ENCODE peak calls at places on chromosomes 4 and X, in seven cellular contexts. One of them, this sample, is unnamed.

GRCh38 chr4:9765091-9765490 is 16.3 kb upstream of the DRD5 start:
- DNase-seq in HCT116: peak; percentile 31
- DNase-seq in SK-N-SH: peak; percentile 23
- DNase-seq in HepG2: peak; percentile 15
- DNase-seq in GM12878: no peak
- DNase-seq in K562: peak; percentile 9
- DNase-seq in H1: no peak
- DNase-seq in this sample: peak; percentile 37

GRCh38 chr4:136392576-136392975 is 1139.7 kb downstream of the PCDH18 start:
- DNase-seq in HCT116: no peak
- DNase-seq in SK-N-SH: no peak
- DNase-seq in HepG2: no peak
- DNase-seq in GM12878: no peak
- DNase-seq in K562: no peak
- DNase-seq in H1: no peak
- DNase-seq in this sample: no peak

GRCh38 chr4:173934201-173934600 is 349.3 kb downstream of the FBXO8 start:
- DNase-seq in HCT116: no peak
- DNase-seq in SK-N-SH: no peak
- DNase-seq in HepG2: no peak
- DNase-seq in GM12878: no peak
- DNase-seq in K562: no peak
- DNase-seq in H1: no peak
- DNase-seq in this sample: no peak

GRCh38 chr4:142311916-142312315 is 534.2 kb downstream of the INPP4B start:
- DNase-seq in HCT116: no peak
- DNase-seq in SK-N-SH: no peak
- DNase-seq in HepG2: no peak
- DNase-seq in GM12878: no peak
- DNase-seq in K562: no peak
- DNase-seq in H1: no peak
- DNase-seq in this sample: no peak

GRCh38 chr4:82076359-82076758 is 297.4 kb downstream of the HNRNPD start:
- DNase-seq in HCT116: no peak
- DNase-seq in SK-N-SH: no peak
- DNase-seq in HepG2: no peak
- DNase-seq in GM12878: no peak
- DNase-seq in K562: no peak
- DNase-seq in H1: no peak
- DNase-seq in this sample: no peak

GRCh38 chr4:95544433-95545103 is 4.2 kb downstream of the UNC5C start:
- DNase-seq in HCT116: no peak
- DNase-seq in SK-N-SH: no peak
- DNase-seq in HepG2: no peak
- DNase-seq in GM12878: no peak
- DNase-seq in K562: no peak
- DNase-seq in H1: no peak
- DNase-seq in this sample: peak; percentile 5

GRCh38 chrX:40174594-40175415 is 77.0 kb upstream of the BCOR start:
- DNase-seq in HCT116: no peak
- DNase-seq in SK-N-SH: peak; percentile 70
- DNase-seq in HepG2: peak; percentile 22
- DNase-seq in GM12878: no peak
- DNase-seq in K562: peak; percentile 44
- DNase-seq in H1: no peak
- DNase-seq in this sample: no peak

GRCh38 chr4:169417629-169418282 is 147.0 kb upstream of the SH3RF1 start:
- DNase-seq in HCT116: no peak
- DNase-seq in SK-N-SH: no peak
- DNase-seq in HepG2: peak; percentile 27
- DNase-seq in GM12878: no peak
- DNase-seq in K562: no peak
- DNase-seq in H1: no peak
- DNase-seq in this sample: no peak

GRCh38 chr4:121338506-121338905 is 42.3 kb downstream of the QRFPR start:
- DNase-seq in HCT116: no peak
- DNase-seq in SK-N-SH: no peak
- DNase-seq in HepG2: no peak
- DNase-seq in GM12878: no peak
- DNase-seq in K562: no peak
- DNase-seq in H1: no peak
- DNase-seq in this sample: no peak

GRCh38 chr4:113292371-113293042 is 243.1 kb downstream of the ANK2 start:
- DNase-seq in HCT116: no peak
- DNase-seq in SK-N-SH: no peak
- DNase-seq in HepG2: no peak
- DNase-seq in GM12878: no peak
- DNase-seq in K562: no peak
- DNase-seq in H1: peak; percentile 84
- DNase-seq in this sample: no peak

GRCh38 chrX:39764441-39764914 is 333.3 kb downstream of the BCOR start:
- DNase-seq in HCT116: no peak
- DNase-seq in SK-N-SH: no peak
- DNase-seq in HepG2: no peak
- DNase-seq in GM12878: no peak
- DNase-seq in K562: no peak
- DNase-seq in H1: no peak
- DNase-seq in this sample: no peak

GRCh38 chrX:15598031-15598430 is 2.7 kb downstream of the ACE2 start:
- DNase-seq in HCT116: no peak
- DNase-seq in SK-N-SH: no peak
- DNase-seq in HepG2: no peak
- DNase-seq in GM12878: no peak
- DNase-seq in K562: no peak
- DNase-seq in H1: no peak
- DNase-seq in this sample: no peak

GRCh38 chrX:108397627-108398392 is 40.4 kb downstream of the COL4A6 start:
- DNase-seq in HCT116: no peak
- DNase-seq in SK-N-SH: no peak
- DNase-seq in HepG2: no peak
- DNase-seq in GM12878: no peak
- DNase-seq in K562: no peak
- DNase-seq in H1: no peak
- DNase-seq in this sample: no peak

GRCh38 chr4:154465085-154465484 is 26.5 kb downstream of the DCHS2 start:
- DNase-seq in HCT116: no peak
- DNase-seq in SK-N-SH: no peak
- DNase-seq in HepG2: no peak
- DNase-seq in GM12878: no peak
- DNase-seq in K562: peak; percentile 69
- DNase-seq in H1: no peak
- DNase-seq in this sample: no peak

GRCh38 chr4:6379787-6380745 is 92.3 kb downstream of the PPP2R2C start:
- DNase-seq in HCT116: no peak
- DNase-seq in SK-N-SH: no peak
- DNase-seq in HepG2: no peak
- DNase-seq in GM12878: no peak
- DNase-seq in K562: no peak
- DNase-seq in H1: no peak
- DNase-seq in this sample: no peak

GRCh38 chr4:10565166-10565780 is 108.0 kb upstream of the ZNF518B start:
- DNase-seq in HCT116: no peak
- DNase-seq in SK-N-SH: no peak
- DNase-seq in HepG2: no peak
- DNase-seq in GM12878: no peak
- DNase-seq in K562: no peak
- DNase-seq in H1: no peak
- DNase-seq in this sample: no peak

GRCh38 chr4:154329268-154329858 is 162.2 kb downstream of the DCHS2 start:
- DNase-seq in HCT116: no peak
- DNase-seq in SK-N-SH: no peak
- DNase-seq in HepG2: peak; percentile 3
- DNase-seq in GM12878: no peak
- DNase-seq in K562: peak; percentile 53
- DNase-seq in H1: no peak
- DNase-seq in this sample: no peak

GRCh38 chr4:41320278-41320677 is 63.5 kb downstream of the UCHL1 start:
- DNase-seq in HCT116: no peak
- DNase-seq in SK-N-SH: no peak
- DNase-seq in HepG2: no peak
- DNase-seq in GM12878: no peak
- DNase-seq in K562: no peak
- DNase-seq in H1: no peak
- DNase-seq in this sample: no peak

GRCh38 chr4:6916069-6916586 is 6.5 kb downstream of the TBC1D14 start:
- DNase-seq in HCT116: no peak
- DNase-seq in SK-N-SH: no peak
- DNase-seq in HepG2: no peak
- DNase-seq in GM12878: no peak
- DNase-seq in K562: no peak
- DNase-seq in H1: no peak
- DNase-seq in this sample: no peak

GRCh38 chr4:133152330-133152791 is 3.3 kb downstream of the PCDH10 start:
- DNase-seq in HCT116: no peak
- DNase-seq in SK-N-SH: no peak
- DNase-seq in HepG2: no peak
- DNase-seq in GM12878: no peak
- DNase-seq in K562: no peak
- DNase-seq in H1: no peak
- DNase-seq in this sample: no peak

GRCh38 chr4:83772680-83773079 is 236.8 kb downstream of the GPAT3 start:
- DNase-seq in HCT116: no peak
- DNase-seq in SK-N-SH: no peak
- DNase-seq in HepG2: no peak
- DNase-seq in GM12878: no peak
- DNase-seq in K562: no peak
- DNase-seq in H1: no peak
- DNase-seq in this sample: no peak

GRCh38 chrX:136250191-136251041 is 784 bp downstream of the MAP7D3 start:
- DNase-seq in HCT116: no peak
- DNase-seq in SK-N-SH: no peak
- DNase-seq in HepG2: no peak
- DNase-seq in GM12878: no peak
- DNase-seq in K562: peak; percentile 27
- DNase-seq in H1: no peak
- DNase-seq in this sample: no peak

GRCh38 chrX:150765782-150766350 is 72.7 kb downstream of the MTMR1 start:
- DNase-seq in HCT116: no peak
- DNase-seq in SK-N-SH: no peak
- DNase-seq in HepG2: no peak
- DNase-seq in GM12878: no peak
- DNase-seq in K562: no peak
- DNase-seq in H1: no peak
- DNase-seq in this sample: no peak

GRCh38 chr4:149835280-149835679 is 19.6 kb upstream of the IQCM start:
- DNase-seq in HCT116: peak; percentile 32
- DNase-seq in SK-N-SH: no peak
- DNase-seq in HepG2: no peak
- DNase-seq in GM12878: no peak
- DNase-seq in K562: no peak
- DNase-seq in H1: no peak
- DNase-seq in this sample: no peak

GRCh38 chr4:173478136-173478860 is 51.7 kb downstream of the HAND2 start:
- DNase-seq in HCT116: no peak
- DNase-seq in SK-N-SH: no peak
- DNase-seq in HepG2: no peak
- DNase-seq in GM12878: no peak
- DNase-seq in K562: no peak
- DNase-seq in H1: no peak
- DNase-seq in this sample: no peak

GRCh38 chrX:11117751-11118150 is 6.6 kb downstream of the HCCS start:
- DNase-seq in HCT116: no peak
- DNase-seq in SK-N-SH: no peak
- DNase-seq in HepG2: no peak
- DNase-seq in GM12878: no peak
- DNase-seq in K562: peak; percentile 10
- DNase-seq in H1: no peak
- DNase-seq in this sample: no peak

GRCh38 chr4:2789351-2789750 is 3.5 kb upstream of the SH3BP2 start:
- DNase-seq in HCT116: no peak
- DNase-seq in SK-N-SH: no peak
- DNase-seq in HepG2: no peak
- DNase-seq in GM12878: no peak
- DNase-seq in K562: no peak
- DNase-seq in H1: no peak
- DNase-seq in this sample: no peak

GRCh38 chrX:66042307-66043077 is 2.6 kb upstream of the VSIG4 start:
- DNase-seq in HCT116: no peak
- DNase-seq in SK-N-SH: no peak
- DNase-seq in HepG2: no peak
- DNase-seq in GM12878: peak; percentile 48
- DNase-seq in K562: no peak
- DNase-seq in H1: no peak
- DNase-seq in this sample: no peak
- TF ChIP-seq JUND in HCT116: no peak
- TF ChIP-seq JUND in SK-N-SH: no peak
- TF ChIP-seq JUND in HepG2: no peak
- TF ChIP-seq JUND in GM12878: no peak
- TF ChIP-seq JUND in K562: no peak
- TF ChIP-seq JUND in H1: no peak
- TF ChIP-seq JUND in this sample: no peak

GRCh38 chr4:140238353-140239041 is 84.5 kb upstream of the MAML3 start:
- DNase-seq in HCT116: no peak
- DNase-seq in SK-N-SH: peak; percentile 82
- DNase-seq in HepG2: no peak
- DNase-seq in GM12878: no peak
- DNase-seq in K562: peak; percentile 12
- DNase-seq in H1: no peak
- DNase-seq in this sample: peak; percentile 17
- TF ChIP-seq JUND in HCT116: no peak
- TF ChIP-seq JUND in SK-N-SH: no peak
- TF ChIP-seq JUND in HepG2: no peak
- TF ChIP-seq JUND in GM12878: no peak
- TF ChIP-seq JUND in K562: no peak
- TF ChIP-seq JUND in H1: no peak
- TF ChIP-seq JUND in this sample: no peak

DNA sequence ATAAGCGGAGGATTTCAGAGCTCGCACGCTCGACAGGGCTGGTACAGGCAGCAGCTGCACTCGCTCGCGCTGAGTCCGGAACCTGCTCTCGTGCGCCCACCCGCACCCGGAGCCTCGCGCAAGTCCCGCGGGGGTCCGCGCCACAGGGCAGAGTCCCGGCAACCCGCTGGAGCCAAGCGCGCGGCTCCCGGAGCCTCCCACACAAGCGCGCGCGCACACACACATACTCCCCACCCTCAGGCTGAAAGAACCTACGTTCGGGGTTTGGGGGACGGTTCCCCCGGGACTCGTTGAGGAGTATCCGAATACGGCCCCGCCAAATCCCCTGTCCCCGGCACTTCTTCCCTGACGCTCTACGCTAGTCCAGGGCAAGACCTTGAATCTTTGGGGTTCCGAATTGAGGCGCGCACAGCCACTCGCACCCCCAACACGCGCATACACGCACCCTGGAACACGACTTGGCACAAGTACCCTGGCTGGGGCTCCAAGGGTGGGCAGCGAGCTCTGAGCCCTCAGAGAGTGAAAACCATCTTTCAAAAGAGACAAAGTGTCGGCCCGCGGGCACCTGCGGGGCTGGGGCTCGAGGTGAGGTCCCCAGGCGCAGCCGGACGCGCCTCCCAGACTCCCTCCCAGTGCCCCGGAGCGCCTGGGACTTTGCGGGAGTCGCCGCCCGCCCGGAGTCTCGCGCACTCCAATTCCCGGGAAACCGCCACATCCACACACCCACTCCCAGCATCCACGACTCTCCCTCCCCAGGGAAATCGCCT is 942 bp downstream of the ANOS1 start:
- DNase-seq in HCT116: no peak
- DNase-seq in SK-N-SH: peak; percentile 15
- DNase-seq in HepG2: no peak
- DNase-seq in GM12878: no peak
- DNase-seq in K562: no peak
- DNase-seq in H1: no peak
- DNase-seq in this sample: no peak
- TF ChIP-seq JUND in HCT116: no peak
- TF ChIP-seq JUND in SK-N-SH: no peak
- TF ChIP-seq JUND in HepG2: no peak
- TF ChIP-seq JUND in GM12878: no peak
- TF ChIP-seq JUND in K562: no peak
- TF ChIP-seq JUND in H1: no peak
- TF ChIP-seq JUND in this sample: no peak

GRCh38 chr4:30073001-30073710 is 647.0 kb upstream of the PCDH7 start:
- DNase-seq in HCT116: no peak
- DNase-seq in SK-N-SH: no peak
- DNase-seq in HepG2: no peak
- DNase-seq in GM12878: no peak
- DNase-seq in K562: no peak
- DNase-seq in H1: no peak
- DNase-seq in this sample: no peak
- TF ChIP-seq JUND in HCT116: no peak
- TF ChIP-seq JUND in SK-N-SH: no peak
- TF ChIP-seq JUND in HepG2: no peak
- TF ChIP-seq JUND in GM12878: no peak
- TF ChIP-seq JUND in K562: no peak
- TF ChIP-seq JUND in H1: no peak
- TF ChIP-seq JUND in this sample: no peak